ENCODE peak calls at places on chromosomes 4 and X, in six cellular contexts. C is neural progenitor cell, O is MM.1S, V is SK-N-SH, B is PC-3, D is HCT116. E is an unnamed sample. For H3K4me1, the result is how much of the 10 kb centered on the place peaks cover.

GRCh38 chr4:45131020-45131419 is 404.7 kb upstream of the GNPDA2 start:
- DNase-seq in C (no peak), O (no peak), V (no peak), B (peak), D (no peak), E (no peak)

GRCh38 chr4:131650951-131651350 is 1498.1 kb upstream of the PCDH10 start:
- DNase-seq in C (no peak), O (no peak), V (no peak), B (no peak), D (no peak), E (no peak)

GRCh38 chr4:145804134-145804533 is 124.2 kb downstream of the C4orf51 start:
- DNase-seq in C (no peak), O (no peak), V (no peak), B (peak), D (no peak), E (peak)

GRCh38 chr4:5707366-5708133 is 809 bp downstream of the EVC2 start:
- DNase-seq in C (no peak), O (no peak), V (no peak), B (no peak), D (no peak), E (no peak)

GRCh38 chr4:139603576-139604387 is 47.8 kb upstream of the SETD7 start:
- DNase-seq in C (peak), O (peak), V (peak), B (peak), D (peak), E (peak)

GRCh38 chr4:88283661-88284377 is 542 bp downstream of the PPM1K start:
- DNase-seq in C (peak), O (peak), V (peak), B (peak), D (peak), E (peak)

GRCh38 chrX:43474321-43474720 is 181.8 kb upstream of the MAOA start:
- DNase-seq in C (peak), O (no peak), V (no peak), B (peak), D (peak), E (no peak)

GRCh38 chr4:138301536-138301935 is 59.4 kb upstream of the SLC7A11 start:
- DNase-seq in C (no peak), O (no peak), V (no peak), B (no peak), D (no peak), E (no peak)

GRCh38 chr4:139153411-139154133 is 23.4 kb downstream of the ELF2 start:
- DNase-seq in C (no peak), O (no peak), V (no peak), B (peak), D (no peak), E (no peak)

GRCh38 chrX:21798677-21799219 is 40.7 kb upstream of the MBTPS2 start:
- DNase-seq in C (no peak), O (no peak), V (no peak), B (peak), D (peak), E (peak)

GRCh38 chrX:109440475-109440874 is 41.4 kb downstream of the GUCY2F start:
- DNase-seq in C (no peak), O (peak), V (no peak), B (no peak), D (no peak), E (no peak)

GRCh38 chr4:26150948-26151347 is 169.9 kb upstream of the RBPJ start:
- DNase-seq in C (no peak), O (no peak), V (no peak), B (peak), D (no peak), E (peak)

GRCh38 chr4:64899563-64899962 is 490.3 kb upstream of the TECRL start:
- DNase-seq in C (no peak), O (no peak), V (no peak), B (peak), D (no peak), E (no peak)

GRCh38 chr4:122716825-122717448 is 15.6 kb upstream of the BBS12 start:
- DNase-seq in C (peak), O (peak), V (peak), B (peak), D (peak), E (peak)

GRCh38 chr4:170428929-170429328 is 339.2 kb upstream of the AADAT start:
- DNase-seq in C (no peak), O (no peak), V (no peak), B (no peak), D (no peak), E (no peak)

GRCh38 chr4:14091966-14092365 is 464.4 kb upstream of the BOD1L1 start:
- DNase-seq in C (no peak), O (no peak), V (no peak), B (no peak), D (no peak), E (peak)

GRCh38 chr4:65656008-65656407 is 14.3 kb downstream of the EPHA5 start:
- DNase-seq in C (no peak), O (no peak), V (no peak), B (no peak), D (no peak), E (no peak)

GRCh38 chrX:45379186-45379585 is 178.5 kb upstream of the DIPK2B start:
- DNase-seq in C (no peak), O (no peak), V (no peak), B (no peak), D (no peak), E (no peak)

GRCh38 chr4:16865209-16865896 is 33.1 kb downstream of the LDB2 start:
- DNase-seq in C (peak), O (no peak), V (no peak), B (no peak), D (no peak), E (no peak)

GRCh38 chr4:16864199-16864598 is 34.2 kb downstream of the LDB2 start:
- DNase-seq in C (no peak), O (no peak), V (no peak), B (no peak), D (no peak), E (no peak)

GRCh38 chr4:16866974-16867373 is 31.5 kb downstream of the LDB2 start:
- DNase-seq in C (no peak), O (no peak), V (no peak), B (no peak), D (no peak), E (no peak)

GRCh38 chr4:16867827-16868226 is 30.6 kb downstream of the LDB2 start:
- DNase-seq in C (no peak), O (no peak), V (peak), B (no peak), D (no peak), E (no peak)

DNA sequence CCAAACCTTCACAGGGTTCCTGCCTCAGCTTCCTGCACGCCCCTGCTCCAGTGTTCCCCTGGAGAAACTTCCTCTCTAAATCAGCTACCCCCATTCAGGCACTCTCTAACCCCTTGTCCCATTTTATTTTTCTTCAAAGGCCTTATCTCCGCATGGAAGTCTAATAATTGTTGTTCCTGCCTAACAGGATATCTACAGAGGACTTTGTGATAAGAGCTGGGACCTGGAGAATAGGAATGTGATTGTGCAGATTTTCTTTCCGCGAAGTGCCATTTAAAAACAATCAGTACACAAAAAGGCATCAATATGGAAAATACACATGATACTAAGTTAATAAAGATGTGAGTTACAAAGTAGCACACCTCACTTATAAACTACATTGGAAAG is 32.6 kb downstream of the LDB2 start:
- DNase-seq in C (no peak), O (no peak), V (no peak), B (no peak), D (no peak), E (no peak)
- H3K4me1 ChIP-seq in C (under half), O (under half), V (under half), B (under half), D (under half), E (under half)

DNA sequence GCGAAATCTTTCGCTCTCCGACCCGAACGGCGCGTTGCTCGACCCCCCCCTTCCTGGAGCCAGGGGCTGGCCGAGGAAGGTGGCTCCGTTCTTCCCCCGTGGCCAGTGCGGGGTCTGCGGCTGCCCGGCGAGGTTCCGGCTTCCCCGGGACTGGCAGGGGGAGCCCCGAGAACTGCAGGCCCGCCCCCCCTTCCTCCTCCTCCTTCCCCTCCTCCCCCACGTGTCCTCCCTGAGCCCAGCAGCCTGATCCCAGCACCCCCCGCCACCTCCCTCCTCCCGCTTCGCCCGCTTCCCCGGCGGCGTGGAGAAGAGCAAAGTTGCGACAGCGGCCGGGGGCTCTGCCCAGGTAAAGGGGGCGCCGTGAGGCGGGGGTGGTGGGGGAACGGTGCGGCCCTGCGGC is 2.4 kb upstream of the BCORL1 start:
- DNase-seq in C (peak), O (no peak), V (peak), B (no peak), D (no peak), E (peak)
- H3K9ac ChIP-seq in C (no peak), O (no peak), V (no peak), B (no peak), D (no peak), E (peak)

DNA sequence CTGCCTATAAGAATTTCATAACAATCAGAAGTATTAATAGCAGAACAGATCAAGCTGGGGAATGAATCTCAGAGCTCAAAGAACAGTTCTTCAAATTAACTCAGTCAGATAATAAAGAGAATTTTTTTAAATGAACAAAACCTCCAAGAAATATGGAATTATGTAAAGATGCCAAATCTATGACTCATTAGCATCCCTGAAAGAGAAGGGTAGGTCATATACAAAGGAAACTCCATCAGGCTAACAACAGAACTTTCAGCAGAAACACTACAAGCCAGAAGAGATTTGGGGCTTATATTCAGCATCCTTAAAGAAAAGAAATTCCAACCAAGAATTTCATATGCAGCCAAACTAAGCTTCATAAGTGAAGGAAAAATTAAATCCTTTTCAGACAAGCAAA is 28.6 kb downstream of the CBR4 start:
- DNase-seq in C (no peak), O (no peak), V (no peak), B (peak), D (no peak), E (peak)
- TF ChIP-seq EZH2phosphoT487 in C (no peak), O (no peak), V (no peak), B (no peak), D (no peak), E (no peak)

DNA sequence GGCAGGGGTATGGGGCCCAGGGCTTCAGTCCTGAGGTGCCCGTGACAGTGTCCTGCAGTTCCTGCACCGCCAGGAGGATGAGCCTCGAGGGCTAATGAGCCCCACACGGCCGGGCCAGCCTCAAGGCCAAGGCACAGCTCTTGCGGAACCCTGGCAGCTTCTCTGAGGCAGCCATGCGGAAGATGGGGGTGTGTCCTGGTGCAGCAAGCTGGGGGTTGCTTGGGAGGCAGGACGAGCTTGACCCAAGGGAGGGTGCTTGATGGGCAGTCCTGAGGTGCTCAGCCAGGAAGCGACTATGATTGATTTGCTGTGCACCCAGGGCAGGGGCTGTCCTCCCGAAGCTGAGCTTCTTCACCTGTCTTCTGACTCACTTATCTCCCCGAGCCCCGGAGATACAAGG is 9.1 kb upstream of the FGFR3 start:
- DNase-seq in C (no peak), O (no peak), V (no peak), B (no peak), D (no peak), E (no peak)
- H3K4me1 ChIP-seq in C (under half), O (under half), V (under half), B (under half), D (under half), E (under half)

DNA sequence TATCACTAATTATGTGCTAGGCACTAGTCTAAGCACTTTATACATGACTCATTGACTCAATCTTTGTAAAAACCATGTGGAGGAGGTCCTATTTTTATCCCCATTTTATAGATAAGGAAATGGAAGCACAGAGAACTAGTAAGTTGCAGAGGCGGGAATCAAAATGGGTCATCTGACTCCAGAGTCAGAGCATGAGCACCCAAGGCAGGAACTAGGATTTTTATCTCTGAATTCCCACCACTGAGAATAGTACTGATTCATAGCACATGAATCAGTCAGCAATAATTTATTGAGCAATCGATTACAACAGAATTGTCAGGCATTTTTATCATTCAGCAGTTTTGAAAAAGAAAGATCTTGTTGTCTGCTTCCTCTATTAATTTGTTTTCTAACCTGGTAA is 19.3 kb downstream of the SCARB2 start:
- DNase-seq in C (no peak), O (no peak), V (no peak), B (peak), D (no peak), E (peak)
- H3K9ac ChIP-seq in C (no peak), O (no peak), V (no peak), B (peak), D (peak), E (peak)

GRCh38 chr4:25085621-25086020 is 54.9 kb upstream of the LGI2 start:
- DNase-seq in C (no peak), O (no peak), V (no peak), B (no peak), D (no peak), E (no peak)
- TF ChIP-seq EZH2phosphoT487 in C (no peak), O (no peak), V (no peak), B (no peak), D (no peak), E (no peak)

E was measured in GM23248.